ENCODE peak calls at places on chromosomes 1 and 21, in nine cellular contexts. Z is lower lobe of right lung; U is NCI-H524; W is nucleus accumbens; K is HuH-7; C is mesendoderm; D is activated naive CD4-positive, alpha-beta T cell treated with Interleukin-2 at 50 U/mL for 16 hours; A is nephron progenitor cell; Y is naive thymus-derived CD8-positive, alpha-beta T cell. M is an unnamed sample.

GRCh38 chr1:202968895-202969295 is 1.8 kb upstream of the CYB5R1 start:
- DNase-seq in K (peak), D (peak), C (peak), Z (peak), U (peak), W (no peak), A (peak), Y (no peak), M (peak)

GRCh38 chr1:108117908-108118902 is 81.9 kb downstream of the SLC25A24 start:
- DNase-seq in W (no peak), D (no peak), K (no peak), Z (no peak), U (no peak), C (no peak), Y (no peak), A (no peak), M (no peak)

GRCh38 chr1:232901255-232901654 is 49.2 kb upstream of the NTPCR start:
- DNase-seq in C (peak), Z (no peak), Y (no peak), A (no peak), W (no peak), D (no peak), U (no peak), K (no peak), M (no peak)

GRCh38 chr21:46665566-46665965 is 30.1 kb downstream of the PRMT2 start:
- DNase-seq in U (no peak), C (no peak), Z (no peak), Y (no peak), A (no peak), K (no peak), W (no peak), D (no peak), M (no peak)

GRCh38 chr1:167631987-167632680 is 2.1 kb downstream of the RCSD1 start:
- DNase-seq in W (no peak), C (peak), A (no peak), Z (no peak), Y (no peak), D (peak), U (no peak), K (no peak), M (no peak)

GRCh38 chr1:14561014-14561693 is 37.3 kb upstream of the KAZN start:
- DNase-seq in C (no peak), W (no peak), Z (no peak), K (no peak), D (no peak), A (no peak), Y (no peak), U (no peak), M (no peak)

GRCh38 chr1:167722152-167722869 is 529 bp downstream of the MPZL1 start:
- DNase-seq in W (no peak), D (peak), Z (no peak), A (peak), C (peak), U (peak), K (peak), Y (no peak), M (peak)

GRCh38 chr1:82783025-82783424 is 982.3 kb downstream of the ADGRL2 start:
- DNase-seq in K (no peak), A (no peak), C (no peak), Z (no peak), Y (no peak), D (no peak), W (no peak), U (no peak), M (no peak)

GRCh38 chr1:94646786-94647555 is 105.4 kb upstream of the F3 start:
- DNase-seq in D (no peak), A (no peak), W (no peak), C (no peak), K (no peak), Z (no peak), U (no peak), Y (no peak), M (no peak)

GRCh38 chr1:172818841-172819527 is 160.1 kb downstream of the FASLG start:
- DNase-seq in Y (no peak), A (no peak), D (peak), U (no peak), Z (no peak), K (no peak), W (no peak), C (no peak), M (peak)

GRCh38 chr1:150186789-150187559 is 37.3 kb downstream of the PLEKHO1 start:
- DNase-seq in C (peak), A (peak), Z (no peak), D (peak), K (peak), Y (no peak), W (no peak), U (peak), M (no peak)

GRCh38 chr1:108814343-108815125 is 42.4 kb downstream of the AKNAD1 start:
- DNase-seq in A (no peak), K (no peak), Z (no peak), C (no peak), U (no peak), D (no peak), Y (no peak), W (no peak), M (no peak)

GRCh38 chr1:167128261-167129227 is 34.7 kb downstream of the STYXL2 start:
- DNase-seq in D (no peak), W (no peak), A (no peak), K (no peak), Z (no peak), Y (no peak), U (no peak), C (no peak), M (no peak)